ENCODE peak calls at places on chromosomes 11 and 22, in five cellular contexts. One of them, this sample, is unnamed.

GRCh38 chr11:73334244-73335203 is 26.4 kb downstream of the ARHGEF17 start:
- DNase-seq in K562: peak
- DNase-seq in lung microvascular endothelial cell: peak
- DNase-seq in smooth muscle cell of the brain vasculature: peak
- DNase-seq in nephron progenitor cell: peak
- DNase-seq in this sample: no peak

GRCh38 chr11:87493516-87493915 is 455.8 kb downstream of the TMEM135 start:
- DNase-seq in K562: no peak
- DNase-seq in lung microvascular endothelial cell: no peak
- DNase-seq in smooth muscle cell of the brain vasculature: no peak
- DNase-seq in nephron progenitor cell: no peak
- DNase-seq in this sample: no peak

GRCh38 chr11:2797741-2798361 is 87.7 kb downstream of the CDKN1C start:
- DNase-seq in K562: no peak
- DNase-seq in lung microvascular endothelial cell: no peak
- DNase-seq in smooth muscle cell of the brain vasculature: no peak
- DNase-seq in nephron progenitor cell: no peak
- DNase-seq in this sample: no peak

GRCh38 chr22:37254867-37255233 is 10.8 kb upstream of the RAC2 start:
- DNase-seq in K562: no peak
- DNase-seq in lung microvascular endothelial cell: peak
- DNase-seq in smooth muscle cell of the brain vasculature: no peak
- DNase-seq in nephron progenitor cell: no peak
- DNase-seq in this sample: no peak

GRCh38 chr11:112037527-112037926 is 12.3 kb downstream of the DLAT start:
- DNase-seq in K562: no peak
- DNase-seq in lung microvascular endothelial cell: no peak
- DNase-seq in smooth muscle cell of the brain vasculature: no peak
- DNase-seq in nephron progenitor cell: no peak
- DNase-seq in this sample: no peak

GRCh38 chr11:91813263-91813662 is 411.4 kb upstream of the FAT3 start:
- DNase-seq in K562: no peak
- DNase-seq in lung microvascular endothelial cell: no peak
- DNase-seq in smooth muscle cell of the brain vasculature: no peak
- DNase-seq in nephron progenitor cell: no peak
- DNase-seq in this sample: no peak

GRCh38 chr22:41302016-41302767 is 867 bp downstream of the ZC3H7B start:
- DNase-seq in K562: peak
- DNase-seq in lung microvascular endothelial cell: peak
- DNase-seq in smooth muscle cell of the brain vasculature: no peak
- DNase-seq in nephron progenitor cell: peak
- DNase-seq in this sample: no peak

GRCh38 chr22:46996595-46997310 is 234.3 kb downstream of the TBC1D22A start:
- DNase-seq in K562: no peak
- DNase-seq in lung microvascular endothelial cell: peak
- DNase-seq in smooth muscle cell of the brain vasculature: no peak
- DNase-seq in nephron progenitor cell: no peak
- DNase-seq in this sample: no peak

GRCh38 chr22:45612451-45612901 is 59.2 kb upstream of the ATXN10 start:
- DNase-seq in K562: no peak
- DNase-seq in lung microvascular endothelial cell: peak
- DNase-seq in smooth muscle cell of the brain vasculature: peak
- DNase-seq in nephron progenitor cell: peak
- DNase-seq in this sample: no peak

GRCh38 chr11:117528061-117528780 is 200.6 kb downstream of the CEP164 start:
- DNase-seq in K562: no peak
- DNase-seq in lung microvascular endothelial cell: no peak
- DNase-seq in smooth muscle cell of the brain vasculature: no peak
- DNase-seq in nephron progenitor cell: no peak
- DNase-seq in this sample: no peak

GRCh38 chr11:132101861-132102260 is 731.4 kb downstream of the NTM start:
- DNase-seq in K562: no peak
- DNase-seq in lung microvascular endothelial cell: no peak
- DNase-seq in smooth muscle cell of the brain vasculature: no peak
- DNase-seq in nephron progenitor cell: no peak
- DNase-seq in this sample: no peak

GRCh38 chr22:37209140-37209845 is 3.0 kb downstream of the SSTR3 start:
- DNase-seq in K562: no peak
- DNase-seq in lung microvascular endothelial cell: no peak
- DNase-seq in smooth muscle cell of the brain vasculature: no peak
- DNase-seq in nephron progenitor cell: no peak
- DNase-seq in this sample: no peak

GRCh38 chr11:27839226-27839913 is 139.1 kb upstream of the BDNF start:
- DNase-seq in K562: no peak
- DNase-seq in lung microvascular endothelial cell: peak
- DNase-seq in smooth muscle cell of the brain vasculature: no peak
- DNase-seq in nephron progenitor cell: no peak
- DNase-seq in this sample: no peak

GRCh38 chr11:84722583-84723108 is 904.5 kb downstream of the DLG2 start:
- DNase-seq in K562: no peak
- DNase-seq in lung microvascular endothelial cell: no peak
- DNase-seq in smooth muscle cell of the brain vasculature: no peak
- DNase-seq in nephron progenitor cell: peak
- DNase-seq in this sample: no peak

This sample was measured in T-cell.